ENCODE peak calls at places on chromosomes 4 and X, in four cellular contexts. One of them, this sample, is unnamed.

GRCh38 chr4:136424052-136424451 is 1108.2 kb downstream of the PCDH18 start:
- DNase-seq in aorta: no peak
- DNase-seq in fibroblast of the conjunctiva: no peak
- DNase-seq in stimulated activated naive CD4-positive, alpha-beta T cell treated with Interleukin-2 at 50 U/mL for 16 hours: no peak
- DNase-seq in this sample: no peak

GRCh38 chr4:7683126-7683703 is 248.5 kb upstream of the PSAPL1 start:
- DNase-seq in aorta: no peak
- DNase-seq in fibroblast of the conjunctiva: no peak
- DNase-seq in stimulated activated naive CD4-positive, alpha-beta T cell treated with Interleukin-2 at 50 U/mL for 16 hours: no peak
- DNase-seq in this sample: no peak

GRCh38 chrX:12065251-12065650 is 73.0 kb upstream of the FRMPD4 start:
- DNase-seq in aorta: no peak
- DNase-seq in fibroblast of the conjunctiva: no peak
- DNase-seq in stimulated activated naive CD4-positive, alpha-beta T cell treated with Interleukin-2 at 50 U/mL for 16 hours: no peak
- DNase-seq in this sample: no peak

GRCh38 chr4:7894677-7895181 is 44.9 kb downstream of the AFAP1 start:
- DNase-seq in aorta: no peak
- DNase-seq in fibroblast of the conjunctiva: no peak
- DNase-seq in stimulated activated naive CD4-positive, alpha-beta T cell treated with Interleukin-2 at 50 U/mL for 16 hours: no peak
- DNase-seq in this sample: peak

GRCh38 chrX:143635915-143636314 is at the start of gene SLITRK4:
- DNase-seq in aorta: no peak
- DNase-seq in fibroblast of the conjunctiva: no peak
- DNase-seq in stimulated activated naive CD4-positive, alpha-beta T cell treated with Interleukin-2 at 50 U/mL for 16 hours: no peak
- DNase-seq in this sample: no peak

GRCh38 chr4:58061967-58062366 is 951.8 kb upstream of the IGFBP7 start:
- DNase-seq in aorta: no peak
- DNase-seq in fibroblast of the conjunctiva: no peak
- DNase-seq in stimulated activated naive CD4-positive, alpha-beta T cell treated with Interleukin-2 at 50 U/mL for 16 hours: no peak
- DNase-seq in this sample: no peak

GRCh38 chrX:63934791-63935190 is 149.8 kb upstream of the ARHGEF9 start:
- DNase-seq in aorta: no peak
- DNase-seq in fibroblast of the conjunctiva: no peak
- DNase-seq in stimulated activated naive CD4-positive, alpha-beta T cell treated with Interleukin-2 at 50 U/mL for 16 hours: no peak
- DNase-seq in this sample: no peak

GRCh38 chr4:1652088-1652487 is 32.0 kb downstream of the FAM53A start:
- DNase-seq in aorta: no peak
- DNase-seq in fibroblast of the conjunctiva: no peak
- DNase-seq in stimulated activated naive CD4-positive, alpha-beta T cell treated with Interleukin-2 at 50 U/mL for 16 hours: no peak
- DNase-seq in this sample: no peak

GRCh38 chr4:55553442-55553841 is 6.7 kb upstream of the CLOCK start:
- DNase-seq in aorta: peak
- DNase-seq in fibroblast of the conjunctiva: peak
- DNase-seq in stimulated activated naive CD4-positive, alpha-beta T cell treated with Interleukin-2 at 50 U/mL for 16 hours: no peak
- DNase-seq in this sample: peak

GRCh38 chr4:185307136-185307950 is 88.4 kb downstream of the LRP2BP start:
- DNase-seq in aorta: no peak
- DNase-seq in fibroblast of the conjunctiva: no peak
- DNase-seq in stimulated activated naive CD4-positive, alpha-beta T cell treated with Interleukin-2 at 50 U/mL for 16 hours: no peak
- DNase-seq in this sample: no peak

GRCh38 chr4:53490965-53491622 is 100.2 kb downstream of the LNX1 start:
- DNase-seq in aorta: no peak
- DNase-seq in fibroblast of the conjunctiva: peak
- DNase-seq in stimulated activated naive CD4-positive, alpha-beta T cell treated with Interleukin-2 at 50 U/mL for 16 hours: no peak
- DNase-seq in this sample: no peak

GRCh38 chr4:109171098-109171497 is 131.4 kb downstream of the COL25A1 start:
- DNase-seq in aorta: no peak
- DNase-seq in fibroblast of the conjunctiva: no peak
- DNase-seq in stimulated activated naive CD4-positive, alpha-beta T cell treated with Interleukin-2 at 50 U/mL for 16 hours: no peak
- DNase-seq in this sample: no peak

GRCh38 chrX:80513620-80514019 is 93.4 kb downstream of the TENT5D start:
- DNase-seq in aorta: no peak
- DNase-seq in fibroblast of the conjunctiva: no peak
- DNase-seq in stimulated activated naive CD4-positive, alpha-beta T cell treated with Interleukin-2 at 50 U/mL for 16 hours: no peak
- DNase-seq in this sample: no peak

GRCh38 chrX:55593756-55594257 is 29.4 kb upstream of the FOXR2 start:
- DNase-seq in aorta: no peak
- DNase-seq in fibroblast of the conjunctiva: no peak
- DNase-seq in stimulated activated naive CD4-positive, alpha-beta T cell treated with Interleukin-2 at 50 U/mL for 16 hours: no peak
- DNase-seq in this sample: no peak

GRCh38 chrX:28552322-28552721 is 34.9 kb upstream of the IL1RAPL1 start:
- DNase-seq in aorta: no peak
- DNase-seq in fibroblast of the conjunctiva: no peak
- DNase-seq in stimulated activated naive CD4-positive, alpha-beta T cell treated with Interleukin-2 at 50 U/mL for 16 hours: no peak
- DNase-seq in this sample: no peak

GRCh38 chr4:21451032-21451431 is 497.5 kb downstream of the KCNIP4 start:
- DNase-seq in aorta: no peak
- DNase-seq in fibroblast of the conjunctiva: peak
- DNase-seq in stimulated activated naive CD4-positive, alpha-beta T cell treated with Interleukin-2 at 50 U/mL for 16 hours: no peak
- DNase-seq in this sample: peak

This sample was measured in DMS 273 treated with DMSO at 0.1 percent for 48 hours.